ENCODE peak calls at places on chromosome 7, in nine cellular contexts. S is AG04450; N is GM23248; P is H9; X is aorta; I is substantia nigra; Z is CD4-positive, alpha-beta T cell; H is colonic mucosa; U is RWPE1. A is an unnamed sample.

GRCh38 chr7:76512941-76513816 is 2.8 kb downstream of the UPK3B start:
- DNase-seq in U (no peak), X (no peak), I (no peak), H (peak; percentile 22), P (peak; percentile 76), S (no peak), N (peak; percentile 34), Z (no peak), A (peak; percentile 48)

GRCh38 chr7:105602325-105603305 is 21.3 kb upstream of the EFCAB10 start:
- DNase-seq in U (no peak), Z (no peak), I (no peak), X (peak; percentile 38), P (no peak), S (no peak), N (peak; percentile 26), H (no peak), A (no peak)

GRCh38 chr7:34042406-34042805 is 137.1 kb downstream of the BMPER start:
- DNase-seq in H (no peak), S (no peak), X (no peak), N (peak; percentile 76), I (no peak), Z (no peak), U (no peak), P (no peak), A (no peak)

GRCh38 chr7:91355680-91356435 is 91.6 kb downstream of the FZD1 start:
- DNase-seq in U (no peak), P (peak; percentile 54), Z (no peak), H (no peak), X (no peak), N (no peak), I (no peak), S (no peak), A (no peak)

GRCh38 chr7:132703742-132704141 is 127.5 kb upstream of the PLXNA4 start:
- DNase-seq in N (no peak), I (no peak), H (no peak), U (no peak), X (no peak), P (peak; percentile 56), Z (no peak), S (no peak), A (no peak)

GRCh38 chr7:143884978-143885559 is 16.9 kb downstream of the TCAF1 start:
- DNase-seq in N (peak; percentile 76), S (no peak), H (peak; percentile 44), I (peak; percentile 87), Z (peak; percentile 11), U (peak; percentile 37), X (peak; percentile 87), P (peak; percentile 90), A (no peak)

GRCh38 chr7:138738551-138739335 is 37.6 kb upstream of the SVOPL start:
- DNase-seq in I (peak; percentile 87), U (peak; percentile 50), Z (peak; percentile 83), H (peak; percentile 88), S (peak; percentile 76), P (peak; percentile 85), X (peak; percentile 88), N (peak; percentile 82), A (peak; percentile 94)

GRCh38 chr7:80053098-80053497 is 81.5 kb upstream of the GNAI1 start:
- DNase-seq in I (no peak), U (no peak), Z (no peak), S (no peak), X (no peak), N (no peak), H (no peak), P (no peak), A (no peak)

GRCh38 chr7:139620676-139621344 is 97.3 kb downstream of the CLEC2L start:
- DNase-seq in S (no peak), I (no peak), Z (peak; percentile 56), P (peak; percentile 74), N (peak; percentile 58), H (peak; percentile 68), X (no peak), U (peak; percentile 27), A (peak; percentile 60)

GRCh38 chr7:151847681-151848081 is 29.2 kb downstream of the PRKAG2 start:
- DNase-seq in P (no peak), S (no peak), N (peak; percentile 27), I (no peak), U (no peak), X (peak; percentile 53), Z (no peak), H (no peak), A (no peak)

GRCh38 chr7:92777993-92778392 is 58.4 kb downstream of the CDK6 start:
- DNase-seq in P (no peak), I (no peak), X (no peak), S (no peak), Z (no peak), N (no peak), H (no peak), U (no peak), A (no peak)

GRCh38 chr7:98329974-98330373 is 48.5 kb downstream of the BRI3 start:
- DNase-seq in S (no peak), I (no peak), Z (no peak), H (no peak), U (no peak), N (peak; percentile 68), X (no peak), P (no peak), A (no peak)

GRCh38 chr7:52502281-52502680 is 533.2 kb upstream of the POM121L12 start:
- DNase-seq in I (no peak), U (no peak), Z (no peak), P (no peak), S (no peak), X (no peak), N (no peak), H (no peak), A (no peak)

GRCh38 chr7:122006687-122007086 is 133.7 kb downstream of the PTPRZ1 start:
- DNase-seq in S (no peak), I (no peak), Z (no peak), H (no peak), X (no peak), N (no peak), U (peak; percentile 38), P (no peak), A (peak; percentile 43)

GRCh38 chr7:20474244-20474643 is 141.2 kb upstream of the ABCB5 start:
- DNase-seq in X (no peak), H (no peak), P (no peak), Z (no peak), I (no peak), U (no peak), S (no peak), N (no peak), A (peak; percentile 53)

GRCh38 chr7:16028103-16028502 is 341.6 kb upstream of the MEOX2 start:
- DNase-seq in N (peak; percentile 92), P (no peak), I (no peak), X (no peak), S (peak; percentile 82), U (no peak), H (no peak), Z (no peak), A (no peak)

GRCh38 chr7:4416436-4417092 is 265.5 kb upstream of the FOXK1 start:
- DNase-seq in P (no peak), N (no peak), Z (no peak), X (no peak), I (no peak), S (no peak), U (peak; percentile 21), H (peak; percentile 20), A (no peak)

GRCh38 chr7:91846436-91846835 is 34.1 kb downstream of the MTERF1 start:
- DNase-seq in X (no peak), I (no peak), S (no peak), H (no peak), Z (no peak), U (no peak), P (no peak), N (peak; percentile 49), A (no peak)

GRCh38 chr7:133961724-133962123 is 165.4 kb upstream of the LRGUK start:
- DNase-seq in X (no peak), P (no peak), Z (no peak), I (no peak), N (no peak), U (no peak), H (no peak), S (no peak), A (no peak)

GRCh38 chr7:111339006-111339405 is 223.3 kb downstream of the IMMP2L start:
- DNase-seq in P (no peak), I (no peak), X (no peak), N (no peak), U (no peak), Z (no peak), H (no peak), S (no peak), A (no peak)
- H3K27ac ChIP-seq in P (no peak overlapping the region), I (no peak overlapping the region), X (no peak overlapping the region), N (no peak overlapping the region), U (no peak overlapping the region), Z (no peak overlapping the region), H (no peak overlapping the region), S (no peak overlapping the region), A (no peak overlapping the region)

GRCh38 chr7:142790565-142790964 is 19.8 kb downstream of the PRSS2 start:
- DNase-seq in I (no peak), Z (no peak), U (no peak), P (no peak), H (no peak), S (no peak), X (no peak), N (no peak), A (no peak)
- H3K27ac ChIP-seq in I (no peak overlapping the region), Z (peak overlapping the region; percentile 99), U (no peak overlapping the region), P (no peak overlapping the region), H (no peak overlapping the region), S (no peak overlapping the region), X (no peak overlapping the region), N (no peak overlapping the region), A (no peak overlapping the region)

DNA sequence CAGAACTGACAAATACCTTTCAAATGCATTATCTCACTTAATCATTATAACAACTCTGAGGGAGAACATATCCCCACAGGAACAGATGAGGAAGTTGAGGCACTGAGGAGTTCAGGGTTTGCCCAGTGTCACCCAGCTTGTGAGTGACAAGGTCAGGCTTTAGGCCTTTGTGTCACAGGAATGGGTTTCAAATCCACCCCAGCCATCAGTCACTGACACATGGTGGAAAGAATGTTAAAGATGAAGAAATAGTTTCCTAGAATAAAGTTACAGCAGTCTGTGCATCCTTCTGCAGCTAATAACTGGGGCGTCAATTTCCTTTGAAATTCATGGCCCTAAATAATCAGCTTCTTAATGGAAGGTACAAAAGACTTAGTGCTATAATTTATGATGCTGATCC is 37.8 kb downstream of the SGCE start:
- DNase-seq in Z (no peak), I (no peak), N (peak; percentile 4), U (no peak), S (no peak), X (no peak), P (no peak), H (no peak), A (no peak)
- H3K27ac ChIP-seq in Z (no peak overlapping the region), I (no peak overlapping the region), N (no peak overlapping the region), U (no peak overlapping the region), S (no peak overlapping the region), X (no peak overlapping the region), P (no peak overlapping the region), H (no peak overlapping the region), A (no peak overlapping the region)

DNA sequence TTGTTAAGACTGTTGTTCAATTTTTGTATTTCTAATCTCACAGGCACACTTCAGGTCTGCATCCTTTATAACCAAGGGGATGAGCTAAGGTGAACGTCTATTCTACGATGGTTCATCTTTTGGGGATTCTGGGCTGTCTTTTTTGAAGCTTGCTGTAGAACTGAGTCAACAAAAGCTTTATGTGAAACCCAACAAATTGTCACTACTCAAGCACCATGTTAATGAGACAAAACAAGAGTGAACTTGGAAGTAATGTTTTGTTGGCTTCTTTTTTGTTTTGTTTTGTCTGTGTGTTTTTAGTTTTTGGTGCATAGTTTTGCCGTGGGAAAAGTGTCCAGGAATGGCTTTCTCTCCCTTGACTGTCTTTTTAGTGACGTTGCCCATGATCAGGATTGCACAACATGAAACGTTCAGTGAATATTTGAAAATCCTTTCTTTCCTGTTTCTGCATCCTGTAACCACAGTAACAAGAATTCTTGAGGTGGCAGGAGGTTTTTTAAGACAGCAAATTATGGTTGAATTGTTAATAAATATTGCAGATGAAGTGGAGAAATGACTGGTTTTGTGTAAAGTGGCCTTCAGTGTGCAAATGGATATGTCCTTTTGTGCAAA is 65.6 kb downstream of the WIPF3 start:
- DNase-seq in X (no peak), S (no peak), U (no peak), N (peak; percentile 85), H (no peak), I (no peak), P (no peak), Z (no peak), A (no peak)
- H3K27ac ChIP-seq in X (no peak overlapping the region), S (no peak overlapping the region), U (no peak overlapping the region), N (peak overlapping the region; percentile 55), H (no peak overlapping the region), I (no peak overlapping the region), P (no peak overlapping the region), Z (no peak overlapping the region), A (no peak overlapping the region)

A was measured in SJCRH30.